ENCODE peak calls at places on chromosomes 2 and 18, in nine cellular contexts. One of them, this sample, is unnamed.
A peak's percentile ranks its signal among the peaks of the same experiment; 100 is the strongest.

GRCh38 chr2:10075571-10076209 is 4.5 kb downstream of the CYS1 start:
- DNase-seq in Karpas-422: no peak
- DNase-seq in Ammon's horn: no peak
- DNase-seq in H7: no peak
- DNase-seq in AG08395: no peak
- DNase-seq in T-helper 1 cell: no peak
- DNase-seq in NCI-H2081 treated with DMSO at 0.1 percent for 48 hours: no peak
- DNase-seq in lung microvascular endothelial cell: no peak
- DNase-seq in activated naive CD4-positive, alpha-beta T cell treated with anti-CD3 and anti-CD28 coated beads for 36 hours: no peak
- DNase-seq in this sample: no peak

GRCh38 chr2:136305517-136306192 is 187.7 kb upstream of the CXCR4 start:
- DNase-seq in Karpas-422: no peak
- DNase-seq in Ammon's horn: no peak
- DNase-seq in H7: no peak
- DNase-seq in AG08395: no peak
- DNase-seq in T-helper 1 cell: no peak
- DNase-seq in NCI-H2081 treated with DMSO at 0.1 percent for 48 hours: no peak
- DNase-seq in lung microvascular endothelial cell: no peak
- DNase-seq in activated naive CD4-positive, alpha-beta T cell treated with anti-CD3 and anti-CD28 coated beads for 36 hours: peak; percentile 85
- DNase-seq in this sample: no peak

GRCh38 chr2:149310349-149310748 is 20.0 kb upstream of the LYPD6 start:
- DNase-seq in Karpas-422: no peak
- DNase-seq in Ammon's horn: no peak
- DNase-seq in H7: no peak
- DNase-seq in AG08395: no peak
- DNase-seq in T-helper 1 cell: no peak
- DNase-seq in NCI-H2081 treated with DMSO at 0.1 percent for 48 hours: no peak
- DNase-seq in lung microvascular endothelial cell: no peak
- DNase-seq in activated naive CD4-positive, alpha-beta T cell treated with anti-CD3 and anti-CD28 coated beads for 36 hours: no peak
- DNase-seq in this sample: no peak

GRCh38 chr18:58570360-58571064 is 58.4 kb downstream of the ALPK2 start:
- DNase-seq in Karpas-422: no peak
- DNase-seq in Ammon's horn: no peak
- DNase-seq in H7: no peak
- DNase-seq in AG08395: no peak
- DNase-seq in T-helper 1 cell: no peak
- DNase-seq in NCI-H2081 treated with DMSO at 0.1 percent for 48 hours: no peak
- DNase-seq in lung microvascular endothelial cell: no peak
- DNase-seq in activated naive CD4-positive, alpha-beta T cell treated with anti-CD3 and anti-CD28 coated beads for 36 hours: no peak
- DNase-seq in this sample: no peak

GRCh38 chr2:29068513-29068912 is 5.8 kb downstream of the PCARE start:
- DNase-seq in Karpas-422: no peak
- DNase-seq in Ammon's horn: no peak
- DNase-seq in H7: no peak
- DNase-seq in AG08395: no peak
- DNase-seq in T-helper 1 cell: no peak
- DNase-seq in NCI-H2081 treated with DMSO at 0.1 percent for 48 hours: no peak
- DNase-seq in lung microvascular endothelial cell: no peak
- DNase-seq in activated naive CD4-positive, alpha-beta T cell treated with anti-CD3 and anti-CD28 coated beads for 36 hours: no peak
- DNase-seq in this sample: peak; percentile 69

GRCh38 chr2:20449501-20450200 is 2.8 kb downstream of the RHOB start:
- DNase-seq in Karpas-422: no peak
- DNase-seq in Ammon's horn: peak; percentile 37
- DNase-seq in H7: no peak
- DNase-seq in AG08395: no peak
- DNase-seq in T-helper 1 cell: no peak
- DNase-seq in NCI-H2081 treated with DMSO at 0.1 percent for 48 hours: no peak
- DNase-seq in lung microvascular endothelial cell: peak; percentile 60
- DNase-seq in activated naive CD4-positive, alpha-beta T cell treated with anti-CD3 and anti-CD28 coated beads for 36 hours: no peak
- DNase-seq in this sample: no peak

GRCh38 chr2:40130251-40130994 is 321.5 kb downstream of the SLC8A1 start:
- DNase-seq in Karpas-422: no peak
- DNase-seq in Ammon's horn: no peak
- DNase-seq in H7: no peak
- DNase-seq in AG08395: peak; percentile 10
- DNase-seq in T-helper 1 cell: no peak
- DNase-seq in NCI-H2081 treated with DMSO at 0.1 percent for 48 hours: no peak
- DNase-seq in lung microvascular endothelial cell: peak; percentile 10
- DNase-seq in activated naive CD4-positive, alpha-beta T cell treated with anti-CD3 and anti-CD28 coated beads for 36 hours: no peak
- DNase-seq in this sample: no peak

GRCh38 chr2:118310016-118310877 is 222.0 kb downstream of the INSIG2 start:
- DNase-seq in Karpas-422: peak; percentile 64
- DNase-seq in Ammon's horn: peak; percentile 32
- DNase-seq in H7: peak; percentile 72
- DNase-seq in AG08395: peak; percentile 54
- DNase-seq in T-helper 1 cell: peak; percentile 40
- DNase-seq in NCI-H2081 treated with DMSO at 0.1 percent for 48 hours: no peak
- DNase-seq in lung microvascular endothelial cell: peak; percentile 43
- DNase-seq in activated naive CD4-positive, alpha-beta T cell treated with anti-CD3 and anti-CD28 coated beads for 36 hours: peak; percentile 69
- DNase-seq in this sample: no peak

GRCh38 chr2:118661184-118661583 is 186.3 kb downstream of the EN1 start:
- DNase-seq in Karpas-422: no peak
- DNase-seq in Ammon's horn: no peak
- DNase-seq in H7: no peak
- DNase-seq in AG08395: no peak
- DNase-seq in T-helper 1 cell: no peak
- DNase-seq in NCI-H2081 treated with DMSO at 0.1 percent for 48 hours: no peak
- DNase-seq in lung microvascular endothelial cell: no peak
- DNase-seq in activated naive CD4-positive, alpha-beta T cell treated with anti-CD3 and anti-CD28 coated beads for 36 hours: no peak
- DNase-seq in this sample: no peak

GRCh38 chr2:129069875-129070594 is 751.4 kb upstream of the HS6ST1 start:
- DNase-seq in Karpas-422: no peak
- DNase-seq in Ammon's horn: no peak
- DNase-seq in H7: no peak
- DNase-seq in AG08395: no peak
- DNase-seq in T-helper 1 cell: no peak
- DNase-seq in NCI-H2081 treated with DMSO at 0.1 percent for 48 hours: no peak
- DNase-seq in lung microvascular endothelial cell: no peak
- DNase-seq in activated naive CD4-positive, alpha-beta T cell treated with anti-CD3 and anti-CD28 coated beads for 36 hours: no peak
- DNase-seq in this sample: no peak

GRCh38 chr2:203578511-203579130 is 43.5 kb upstream of the RAPH1 start:
- DNase-seq in Karpas-422: no peak
- DNase-seq in Ammon's horn: no peak
- DNase-seq in H7: no peak
- DNase-seq in AG08395: no peak
- DNase-seq in T-helper 1 cell: no peak
- DNase-seq in NCI-H2081 treated with DMSO at 0.1 percent for 48 hours: no peak
- DNase-seq in lung microvascular endothelial cell: no peak
- DNase-seq in activated naive CD4-positive, alpha-beta T cell treated with anti-CD3 and anti-CD28 coated beads for 36 hours: no peak
- DNase-seq in this sample: no peak

GRCh38 chr2:170500770-170501169 is 214.4 kb upstream of the SP5 start:
- DNase-seq in Karpas-422: no peak
- DNase-seq in Ammon's horn: peak; percentile 76
- DNase-seq in H7: no peak
- DNase-seq in AG08395: no peak
- DNase-seq in T-helper 1 cell: no peak
- DNase-seq in NCI-H2081 treated with DMSO at 0.1 percent for 48 hours: no peak
- DNase-seq in lung microvascular endothelial cell: peak; percentile 28
- DNase-seq in activated naive CD4-positive, alpha-beta T cell treated with anti-CD3 and anti-CD28 coated beads for 36 hours: no peak
- DNase-seq in this sample: no peak

GRCh38 chr2:189860161-189860560 is 75.9 kb downstream of the PMS1 start:
- DNase-seq in Karpas-422: no peak
- DNase-seq in Ammon's horn: no peak
- DNase-seq in H7: no peak
- DNase-seq in AG08395: no peak
- DNase-seq in T-helper 1 cell: no peak
- DNase-seq in NCI-H2081 treated with DMSO at 0.1 percent for 48 hours: no peak
- DNase-seq in lung microvascular endothelial cell: no peak
- DNase-seq in activated naive CD4-positive, alpha-beta T cell treated with anti-CD3 and anti-CD28 coated beads for 36 hours: no peak
- DNase-seq in this sample: no peak

GRCh38 chr2:201195329-201195728 is 12.4 kb downstream of the CASP10 start:
- DNase-seq in Karpas-422: no peak
- DNase-seq in Ammon's horn: no peak
- DNase-seq in H7: no peak
- DNase-seq in AG08395: no peak
- DNase-seq in T-helper 1 cell: no peak
- DNase-seq in NCI-H2081 treated with DMSO at 0.1 percent for 48 hours: no peak
- DNase-seq in lung microvascular endothelial cell: no peak
- DNase-seq in activated naive CD4-positive, alpha-beta T cell treated with anti-CD3 and anti-CD28 coated beads for 36 hours: no peak
- DNase-seq in this sample: no peak

GRCh38 chr2:37388074-37388473 is 43.6 kb downstream of the QPCT start:
- DNase-seq in Karpas-422: no peak
- DNase-seq in Ammon's horn: no peak
- DNase-seq in H7: no peak
- DNase-seq in AG08395: peak; percentile 62
- DNase-seq in T-helper 1 cell: no peak
- DNase-seq in NCI-H2081 treated with DMSO at 0.1 percent for 48 hours: no peak
- DNase-seq in lung microvascular endothelial cell: peak; percentile 24
- DNase-seq in activated naive CD4-positive, alpha-beta T cell treated with anti-CD3 and anti-CD28 coated beads for 36 hours: no peak
- DNase-seq in this sample: peak; percentile 97

GRCh38 chr2:113155331-113155730 is 18.4 kb upstream of the PSD4 start:
- DNase-seq in Karpas-422: no peak
- DNase-seq in Ammon's horn: no peak
- DNase-seq in H7: no peak
- DNase-seq in AG08395: no peak
- DNase-seq in T-helper 1 cell: no peak
- DNase-seq in NCI-H2081 treated with DMSO at 0.1 percent for 48 hours: no peak
- DNase-seq in lung microvascular endothelial cell: no peak
- DNase-seq in activated naive CD4-positive, alpha-beta T cell treated with anti-CD3 and anti-CD28 coated beads for 36 hours: no peak
- DNase-seq in this sample: no peak

GRCh38 chr18:21243041-21243431 is 1.0 kb downstream of the GREB1L start:
- DNase-seq in Karpas-422: no peak
- DNase-seq in Ammon's horn: peak; percentile 24
- DNase-seq in H7: peak; percentile 53
- DNase-seq in AG08395: peak; percentile 14
- DNase-seq in T-helper 1 cell: no peak
- DNase-seq in NCI-H2081 treated with DMSO at 0.1 percent for 48 hours: no peak
- DNase-seq in lung microvascular endothelial cell: peak; percentile 20
- DNase-seq in activated naive CD4-positive, alpha-beta T cell treated with anti-CD3 and anti-CD28 coated beads for 36 hours: no peak
- DNase-seq in this sample: no peak

GRCh38 chr18:13605477-13605876 is 120.9 kb downstream of the FAM210A start:
- DNase-seq in Karpas-422: peak; percentile 57
- DNase-seq in Ammon's horn: no peak
- DNase-seq in H7: no peak
- DNase-seq in AG08395: no peak
- DNase-seq in T-helper 1 cell: no peak
- DNase-seq in NCI-H2081 treated with DMSO at 0.1 percent for 48 hours: no peak
- DNase-seq in lung microvascular endothelial cell: no peak
- DNase-seq in activated naive CD4-positive, alpha-beta T cell treated with anti-CD3 and anti-CD28 coated beads for 36 hours: no peak
- DNase-seq in this sample: no peak

GRCh38 chr2:134501476-134502089 is 217.2 kb downstream of the TMEM163 start:
- DNase-seq in Karpas-422: no peak
- DNase-seq in Ammon's horn: no peak
- DNase-seq in H7: no peak
- DNase-seq in AG08395: no peak
- DNase-seq in T-helper 1 cell: no peak
- DNase-seq in NCI-H2081 treated with DMSO at 0.1 percent for 48 hours: no peak
- DNase-seq in lung microvascular endothelial cell: no peak
- DNase-seq in activated naive CD4-positive, alpha-beta T cell treated with anti-CD3 and anti-CD28 coated beads for 36 hours: no peak
- DNase-seq in this sample: no peak

GRCh38 chr2:159712929-159713575 is 746 bp downstream of the MARCHF7 start:
- DNase-seq in Karpas-422: peak; percentile 69
- DNase-seq in Ammon's horn: no peak
- DNase-seq in H7: no peak
- DNase-seq in AG08395: peak; percentile 9
- DNase-seq in T-helper 1 cell: no peak
- DNase-seq in NCI-H2081 treated with DMSO at 0.1 percent for 48 hours: no peak
- DNase-seq in lung microvascular endothelial cell: peak; percentile 32
- DNase-seq in activated naive CD4-positive, alpha-beta T cell treated with anti-CD3 and anti-CD28 coated beads for 36 hours: no peak
- DNase-seq in this sample: no peak

GRCh38 chr2:189681903-189682302 is 7.4 kb downstream of the ANKAR start:
- DNase-seq in Karpas-422: no peak
- DNase-seq in Ammon's horn: no peak
- DNase-seq in H7: no peak
- DNase-seq in AG08395: no peak
- DNase-seq in T-helper 1 cell: no peak
- DNase-seq in NCI-H2081 treated with DMSO at 0.1 percent for 48 hours: no peak
- DNase-seq in lung microvascular endothelial cell: no peak
- DNase-seq in activated naive CD4-positive, alpha-beta T cell treated with anti-CD3 and anti-CD28 coated beads for 36 hours: no peak
- DNase-seq in this sample: no peak

GRCh38 chr2:85112906-85113625 is 20.1 kb upstream of the TCF7L1 start:
- DNase-seq in Karpas-422: no peak
- DNase-seq in Ammon's horn: no peak
- DNase-seq in H7: no peak
- DNase-seq in AG08395: no peak
- DNase-seq in T-helper 1 cell: no peak
- DNase-seq in NCI-H2081 treated with DMSO at 0.1 percent for 48 hours: no peak
- DNase-seq in lung microvascular endothelial cell: no peak
- DNase-seq in activated naive CD4-positive, alpha-beta T cell treated with anti-CD3 and anti-CD28 coated beads for 36 hours: no peak
- DNase-seq in this sample: peak; percentile 20

GRCh38 chr2:154720642-154721041 is 22.1 kb downstream of the KCNJ3 start:
- DNase-seq in Karpas-422: no peak
- DNase-seq in Ammon's horn: no peak
- DNase-seq in H7: no peak
- DNase-seq in AG08395: no peak
- DNase-seq in T-helper 1 cell: no peak
- DNase-seq in NCI-H2081 treated with DMSO at 0.1 percent for 48 hours: no peak
- DNase-seq in lung microvascular endothelial cell: no peak
- DNase-seq in activated naive CD4-positive, alpha-beta T cell treated with anti-CD3 and anti-CD28 coated beads for 36 hours: no peak
- DNase-seq in this sample: no peak

GRCh38 chr2:226114436-226114835 is 685.2 kb downstream of the IRS1 start:
- DNase-seq in Karpas-422: no peak
- DNase-seq in Ammon's horn: no peak
- DNase-seq in H7: no peak
- DNase-seq in AG08395: no peak
- DNase-seq in T-helper 1 cell: no peak
- DNase-seq in NCI-H2081 treated with DMSO at 0.1 percent for 48 hours: no peak
- DNase-seq in lung microvascular endothelial cell: no peak
- DNase-seq in activated naive CD4-positive, alpha-beta T cell treated with anti-CD3 and anti-CD28 coated beads for 36 hours: no peak
- DNase-seq in this sample: no peak

This sample was measured in epithelial cell of prostate.